ENCODE peak calls at places on chromosomes 2 and 18, in five cellular contexts. One of them, this sample, is unnamed.

GRCh38 chr2:106053116-106053515 is 141.0 kb downstream of the UXS1 start:
- DNase-seq in HepG2: no peak
- DNase-seq in H1: no peak
- DNase-seq in NT2/D1: no peak
- DNase-seq in GM12878: no peak
- DNase-seq in this sample: no peak

GRCh38 chr2:223815186-223815883 is 22.0 kb downstream of the AP1S3 start:
- DNase-seq in HepG2: peak; percentile 58
- DNase-seq in H1: peak; percentile 13
- DNase-seq in NT2/D1: no peak
- DNase-seq in GM12878: no peak
- DNase-seq in this sample: peak; percentile 74

GRCh38 chr2:237964578-237965404 is 2.0 kb upstream of the UBE2F start:
- DNase-seq in HepG2: no peak
- DNase-seq in H1: no peak
- DNase-seq in NT2/D1: no peak
- DNase-seq in GM12878: no peak
- DNase-seq in this sample: no peak

GRCh38 chr2:10905872-10906143 is 5.9 kb upstream of the KCNF1 start:
- DNase-seq in HepG2: no peak
- DNase-seq in H1: no peak
- DNase-seq in NT2/D1: no peak
- DNase-seq in GM12878: no peak
- DNase-seq in this sample: no peak

GRCh38 chr18:77015176-77015575 is 117.4 kb downstream of the MBP start:
- DNase-seq in HepG2: no peak
- DNase-seq in H1: no peak
- DNase-seq in NT2/D1: no peak
- DNase-seq in GM12878: no peak
- DNase-seq in this sample: no peak

GRCh38 chr2:224039080-224039769 is at the start of gene SERPINE2:
- DNase-seq in HepG2: no peak
- DNase-seq in H1: peak; percentile 83
- DNase-seq in NT2/D1: peak; percentile 66
- DNase-seq in GM12878: no peak
- DNase-seq in this sample: peak; percentile 77

GRCh38 chr18:72181241-72181764 is 362.8 kb downstream of the CBLN2 start:
- DNase-seq in HepG2: no peak
- DNase-seq in H1: no peak
- DNase-seq in NT2/D1: no peak
- DNase-seq in GM12878: peak; percentile 13
- DNase-seq in this sample: no peak

GRCh38 chr2:42102606-42103450 is 55.0 kb downstream of the PKDCC start:
- DNase-seq in HepG2: no peak
- DNase-seq in H1: peak; percentile 90
- DNase-seq in NT2/D1: peak; percentile 96
- DNase-seq in GM12878: no peak
- DNase-seq in this sample: no peak

GRCh38 chr2:72937356-72937669 is 20.0 kb downstream of the EMX1 start:
- DNase-seq in HepG2: no peak
- DNase-seq in H1: no peak
- DNase-seq in NT2/D1: no peak
- DNase-seq in GM12878: no peak
- DNase-seq in this sample: no peak

GRCh38 chr2:48605482-48606175 is 12.0 kb upstream of the GTF2A1L start:
- DNase-seq in HepG2: no peak
- DNase-seq in H1: no peak
- DNase-seq in NT2/D1: no peak
- DNase-seq in GM12878: no peak
- DNase-seq in this sample: no peak

GRCh38 chr18:58196881-58197872 is 153.2 kb downstream of the NEDD4L start:
- DNase-seq in HepG2: no peak
- DNase-seq in H1: no peak
- DNase-seq in NT2/D1: no peak
- DNase-seq in GM12878: no peak
- DNase-seq in this sample: no peak

GRCh38 chr2:9981646-9982045 is 30.2 kb downstream of the GRHL1 start:
- DNase-seq in HepG2: no peak
- DNase-seq in H1: no peak
- DNase-seq in NT2/D1: no peak
- DNase-seq in GM12878: no peak
- DNase-seq in this sample: no peak

GRCh38 chr2:235325126-235325525 is 168.7 kb upstream of the AGAP1 start:
- DNase-seq in HepG2: no peak
- DNase-seq in H1: no peak
- DNase-seq in NT2/D1: no peak
- DNase-seq in GM12878: no peak
- DNase-seq in this sample: no peak

GRCh38 chr2:128301501-128301966 is 17.1 kb downstream of the HS6ST1 start:
- DNase-seq in HepG2: no peak
- DNase-seq in H1: no peak
- DNase-seq in NT2/D1: no peak
- DNase-seq in GM12878: no peak
- DNase-seq in this sample: no peak

GRCh38 chr2:236631361-236632291 is 62.0 kb downstream of the ACKR3 start:
- DNase-seq in HepG2: no peak
- DNase-seq in H1: no peak
- DNase-seq in NT2/D1: no peak
- DNase-seq in GM12878: no peak
- DNase-seq in this sample: no peak

GRCh38 chr2:175445276-175445675 is 263.8 kb upstream of the ATP5MC3 start:
- DNase-seq in HepG2: peak; percentile 16
- DNase-seq in H1: no peak
- DNase-seq in NT2/D1: no peak
- DNase-seq in GM12878: no peak
- DNase-seq in this sample: no peak

GRCh38 chr2:222900354-222900753 is 39.5 kb downstream of the ACSL3 start:
- DNase-seq in HepG2: no peak
- DNase-seq in H1: no peak
- DNase-seq in NT2/D1: no peak
- DNase-seq in GM12878: no peak
- DNase-seq in this sample: no peak

GRCh38 chr2:12005886-12006681 is 259.7 kb downstream of the LPIN1 start:
- DNase-seq in HepG2: no peak
- DNase-seq in H1: no peak
- DNase-seq in NT2/D1: no peak
- DNase-seq in GM12878: peak; percentile 89
- DNase-seq in this sample: no peak

GRCh38 chr2:18518116-18519111 is 42.0 kb downstream of the RDH14 start:
- DNase-seq in HepG2: peak; percentile 10
- DNase-seq in H1: no peak
- DNase-seq in NT2/D1: no peak
- DNase-seq in GM12878: no peak
- DNase-seq in this sample: no peak

GRCh38 chr2:42964444-42965081 is 172.2 kb upstream of the HAAO start:
- DNase-seq in HepG2: no peak
- DNase-seq in H1: no peak
- DNase-seq in NT2/D1: no peak
- DNase-seq in GM12878: no peak
- DNase-seq in this sample: no peak

GRCh38 chr18:8215741-8216140 is 393.5 kb upstream of the RAB12 start:
- DNase-seq in HepG2: no peak
- DNase-seq in H1: no peak
- DNase-seq in NT2/D1: no peak
- DNase-seq in GM12878: no peak
- DNase-seq in this sample: no peak

GRCh38 chr2:19879115-19879514 is 22.7 kb downstream of the TTC32 start:
- DNase-seq in HepG2: no peak
- DNase-seq in H1: peak; percentile 24
- DNase-seq in NT2/D1: no peak
- DNase-seq in GM12878: no peak
- DNase-seq in this sample: no peak

GRCh38 chr2:108586116-108586515 is 51.8 kb downstream of the LIMS1 start:
- DNase-seq in HepG2: no peak
- DNase-seq in H1: no peak
- DNase-seq in NT2/D1: no peak
- DNase-seq in GM12878: no peak
- DNase-seq in this sample: no peak

GRCh38 chr18:50013363-50014138 is 181.4 kb downstream of the MYO5B start:
- DNase-seq in HepG2: no peak
- DNase-seq in H1: no peak
- DNase-seq in NT2/D1: no peak
- DNase-seq in GM12878: no peak
- DNase-seq in this sample: no peak

GRCh38 chr2:180520206-180520605 is 460.2 kb upstream of the UBE2E3 start:
- DNase-seq in HepG2: no peak
- DNase-seq in H1: no peak
- DNase-seq in NT2/D1: no peak
- DNase-seq in GM12878: no peak
- DNase-seq in this sample: no peak

GRCh38 chr18:61308795-61309393 is 24.3 kb upstream of the CDH20 start:
- DNase-seq in HepG2: no peak
- DNase-seq in H1: no peak
- DNase-seq in NT2/D1: no peak
- DNase-seq in GM12878: no peak
- DNase-seq in this sample: no peak

GRCh38 chr2:190627881-190628412 is 20.9 kb upstream of the NAB1 start:
- DNase-seq in HepG2: no peak
- DNase-seq in H1: no peak
- DNase-seq in NT2/D1: no peak
- DNase-seq in GM12878: no peak
- DNase-seq in this sample: no peak

GRCh38 chr2:161416633-161417427 is 733 bp downstream of the TBR1 start:
- DNase-seq in HepG2: no peak
- DNase-seq in H1: peak; percentile 72
- DNase-seq in NT2/D1: no peak
- DNase-seq in GM12878: no peak
- DNase-seq in this sample: no peak

GRCh38 chr2:66729391-66729790 is 294.5 kb downstream of the MEIS1 start:
- DNase-seq in HepG2: no peak
- DNase-seq in H1: no peak
- DNase-seq in NT2/D1: no peak
- DNase-seq in GM12878: no peak
- DNase-seq in this sample: no peak

DNA sequence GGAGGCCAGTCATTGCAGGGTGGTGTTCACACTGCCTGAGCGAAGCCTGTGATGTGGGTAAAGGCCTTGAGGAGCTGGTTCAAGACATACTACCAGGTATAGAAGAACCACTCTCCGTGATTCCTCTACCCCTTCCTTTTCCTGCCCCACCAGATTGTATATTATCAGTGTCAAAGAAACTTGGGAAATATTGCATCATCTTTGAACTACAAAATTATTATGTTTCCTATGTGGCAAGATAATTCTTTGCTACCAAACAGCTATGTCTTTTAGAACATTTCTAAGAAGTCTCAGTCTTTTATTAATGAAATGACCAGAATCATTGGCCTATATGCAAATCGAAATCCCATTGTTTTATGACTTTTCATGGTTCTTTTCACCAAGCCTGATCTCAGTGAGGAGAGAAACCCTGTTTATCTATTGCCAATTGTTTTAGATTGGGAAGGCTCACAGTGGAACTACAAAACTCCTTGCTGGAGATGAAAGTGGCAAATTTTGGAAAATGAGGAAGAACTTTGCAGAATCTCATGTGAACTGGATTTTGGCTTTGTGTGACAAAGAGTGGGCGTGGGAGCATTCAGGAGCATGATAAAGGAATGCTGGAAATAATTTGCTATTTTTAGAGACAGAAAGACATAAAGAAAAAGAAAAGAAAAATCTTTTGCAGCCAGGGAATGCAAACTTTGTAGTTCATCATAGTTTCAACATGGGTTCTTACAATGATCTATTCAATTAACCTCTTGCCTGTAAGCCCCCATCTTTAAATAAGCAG is 286.9 kb downstream of the INSIG2 start:
- DNase-seq in HepG2: no peak
- DNase-seq in H1: no peak
- DNase-seq in NT2/D1: no peak
- DNase-seq in GM12878: no peak
- DNase-seq in this sample: no peak
- TF ChIP-seq SUZ12 in HepG2: no peak
- TF ChIP-seq SUZ12 in H1: no peak
- TF ChIP-seq SUZ12 in NT2/D1: no peak
- TF ChIP-seq SUZ12 in GM12878: no peak
- TF ChIP-seq SUZ12 in this sample: no peak

DNA sequence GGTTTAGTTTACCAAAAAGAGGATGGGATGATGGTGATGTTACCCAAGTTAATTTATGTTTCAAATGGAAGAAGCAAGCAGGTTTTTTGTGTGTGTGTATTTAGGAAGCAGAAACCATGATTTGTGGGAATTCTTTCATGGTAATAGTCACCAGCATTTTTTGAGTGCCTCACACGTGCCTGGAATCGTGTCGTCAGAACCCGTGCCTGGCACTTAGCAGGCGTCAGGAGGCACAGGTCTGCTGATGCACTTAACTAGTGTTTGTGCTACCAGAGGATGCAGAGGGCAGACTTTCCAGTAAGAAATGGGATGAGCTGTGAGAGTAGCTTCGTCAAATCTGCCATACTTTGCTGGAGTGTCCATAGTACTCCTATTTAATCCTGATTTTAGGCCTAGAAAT is 41.1 kb downstream of the LYPD6 start:
- DNase-seq in HepG2: no peak
- DNase-seq in H1: no peak
- DNase-seq in NT2/D1: no peak
- DNase-seq in GM12878: no peak
- DNase-seq in this sample: no peak
- TF ChIP-seq SUZ12 in HepG2: no peak
- TF ChIP-seq SUZ12 in H1: no peak
- TF ChIP-seq SUZ12 in NT2/D1: no peak
- TF ChIP-seq SUZ12 in GM12878: no peak
- TF ChIP-seq SUZ12 in this sample: no peak

DNA sequence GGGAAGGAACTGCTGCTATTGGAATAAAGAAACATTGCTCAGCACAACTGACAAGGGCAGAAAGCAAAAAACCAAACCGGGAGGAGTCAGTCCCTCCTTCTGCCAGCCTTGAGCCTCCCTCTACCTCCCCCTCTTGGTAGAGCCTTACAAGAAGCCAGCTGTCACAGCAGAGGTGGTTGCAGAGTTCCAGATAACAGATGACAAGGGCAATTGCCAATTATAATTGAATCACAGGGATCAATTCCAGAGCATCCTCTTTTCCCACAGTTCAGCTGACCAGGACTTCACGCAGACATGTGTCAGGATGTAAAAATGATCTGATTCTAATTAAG is 548.2 kb upstream of the LRRTM1 start:
- DNase-seq in HepG2: no peak
- DNase-seq in H1: peak; percentile 48
- DNase-seq in NT2/D1: peak; percentile 33
- DNase-seq in GM12878: no peak
- DNase-seq in this sample: no peak
- TF ChIP-seq SUZ12 in HepG2: no peak
- TF ChIP-seq SUZ12 in H1: no peak
- TF ChIP-seq SUZ12 in NT2/D1: no peak
- TF ChIP-seq SUZ12 in GM12878: no peak
- TF ChIP-seq SUZ12 in this sample: no peak

GRCh38 chr2:149715005-149715592 is 127.5 kb upstream of the MMADHC start:
- DNase-seq in HepG2: peak; percentile 12
- DNase-seq in H1: peak; percentile 52
- DNase-seq in NT2/D1: peak; percentile 35
- DNase-seq in GM12878: no peak
- DNase-seq in this sample: peak; percentile 39
- TF ChIP-seq SUZ12 in HepG2: no peak
- TF ChIP-seq SUZ12 in H1: no peak
- TF ChIP-seq SUZ12 in NT2/D1: no peak
- TF ChIP-seq SUZ12 in GM12878: no peak
- TF ChIP-seq SUZ12 in this sample: no peak

This sample was measured in HEK293T.